ENCODE peak calls at places on chromosome 9, in four cellular contexts. One of them, this sample, is unnamed. For H3K27me3, the result is how much of the 10 kb centered on the place peaks cover.

GRCh38 chr9:73807956-73808355 is 656.3 kb downstream of the ANXA1 start:
- DNase-seq in cardiac muscle cell: no peak
- DNase-seq in NT2/D1: no peak
- DNase-seq in GM23248: no peak
- DNase-seq in this sample: no peak

GRCh38 chr9:35660966-35661413 is 2.9 kb downstream of the CCDC107 start:
- DNase-seq in cardiac muscle cell: peak
- DNase-seq in NT2/D1: no peak
- DNase-seq in GM23248: peak
- DNase-seq in this sample: peak

GRCh38 chr9:110246214-110246613 is 10.1 kb downstream of the TXN start:
- DNase-seq in cardiac muscle cell: no peak
- DNase-seq in NT2/D1: no peak
- DNase-seq in GM23248: no peak
- DNase-seq in this sample: no peak

GRCh38 chr9:113532809-113533190 is 69.3 kb downstream of the RGS3 start:
- DNase-seq in cardiac muscle cell: no peak
- DNase-seq in NT2/D1: no peak
- DNase-seq in GM23248: no peak
- DNase-seq in this sample: no peak

GRCh38 chr9:114049453-114050225 is 28.5 kb downstream of the AMBP start:
- DNase-seq in cardiac muscle cell: no peak
- DNase-seq in NT2/D1: no peak
- DNase-seq in GM23248: no peak
- DNase-seq in this sample: no peak

GRCh38 chr9:133115604-133116345 is 5.3 kb downstream of the RALGDS start:
- DNase-seq in cardiac muscle cell: no peak
- DNase-seq in NT2/D1: no peak
- DNase-seq in GM23248: peak
- DNase-seq in this sample: peak

GRCh38 chr9:87859137-87859536 is 23.5 kb upstream of the SPATA31E1 start:
- DNase-seq in cardiac muscle cell: no peak
- DNase-seq in NT2/D1: no peak
- DNase-seq in GM23248: no peak
- DNase-seq in this sample: no peak

GRCh38 chr9:127177682-127178265 is 55.3 kb upstream of the ANGPTL2 start:
- DNase-seq in cardiac muscle cell: no peak
- DNase-seq in NT2/D1: no peak
- DNase-seq in GM23248: no peak
- DNase-seq in this sample: no peak

GRCh38 chr9:16410601-16411285 is 459.7 kb downstream of the BNC2 start:
- DNase-seq in cardiac muscle cell: peak
- DNase-seq in NT2/D1: no peak
- DNase-seq in GM23248: peak
- DNase-seq in this sample: no peak

GRCh38 chr9:134635431-134636141 is 6.0 kb upstream of the COL5A1 start:
- DNase-seq in cardiac muscle cell: no peak
- DNase-seq in NT2/D1: no peak
- DNase-seq in GM23248: no peak
- DNase-seq in this sample: no peak

GRCh38 chr9:17088566-17088965 is 46.3 kb upstream of the CNTLN start:
- DNase-seq in cardiac muscle cell: no peak
- DNase-seq in NT2/D1: no peak
- DNase-seq in GM23248: no peak
- DNase-seq in this sample: no peak

GRCh38 chr9:35998333-35998732 is 38.4 kb upstream of the RECK start:
- DNase-seq in cardiac muscle cell: no peak
- DNase-seq in NT2/D1: no peak
- DNase-seq in GM23248: no peak
- DNase-seq in this sample: no peak

GRCh38 chr9:113625456-113625855 is 161.9 kb downstream of the RGS3 start:
- DNase-seq in cardiac muscle cell: no peak
- DNase-seq in NT2/D1: no peak
- DNase-seq in GM23248: no peak
- DNase-seq in this sample: peak

GRCh38 chr9:73180373-73180772 is 28.7 kb downstream of the ANXA1 start:
- DNase-seq in cardiac muscle cell: peak
- DNase-seq in NT2/D1: no peak
- DNase-seq in GM23248: peak
- DNase-seq in this sample: no peak

GRCh38 chr9:113895526-113895925 is 19.4 kb downstream of the ZNF618 start:
- DNase-seq in cardiac muscle cell: peak
- DNase-seq in NT2/D1: no peak
- DNase-seq in GM23248: no peak
- DNase-seq in this sample: no peak

GRCh38 chr9:105064248-105065118 is 136.5 kb upstream of the ABCA1 start:
- DNase-seq in cardiac muscle cell: peak
- DNase-seq in NT2/D1: no peak
- DNase-seq in GM23248: peak
- DNase-seq in this sample: peak

GRCh38 chr9:80605129-80605528 is 1033.4 kb downstream of the TLE4 start:
- DNase-seq in cardiac muscle cell: peak
- DNase-seq in NT2/D1: peak
- DNase-seq in GM23248: peak
- DNase-seq in this sample: peak

GRCh38 chr9:125681086-125681622 is 25.9 kb downstream of the MAPKAP1 start:
- DNase-seq in cardiac muscle cell: no peak
- DNase-seq in NT2/D1: no peak
- DNase-seq in GM23248: no peak
- DNase-seq in this sample: peak

GRCh38 chr9:125558453-125559084 is 148.4 kb downstream of the MAPKAP1 start:
- DNase-seq in cardiac muscle cell: peak
- DNase-seq in NT2/D1: peak
- DNase-seq in GM23248: peak
- DNase-seq in this sample: peak

GRCh38 chr9:94985649-94986048 is 259.1 kb downstream of the AOPEP start:
- DNase-seq in cardiac muscle cell: no peak
- DNase-seq in NT2/D1: no peak
- DNase-seq in GM23248: no peak
- DNase-seq in this sample: no peak

GRCh38 chr9:136900556-136900955 is 14.2 kb downstream of the TRAF2 start:
- DNase-seq in cardiac muscle cell: no peak
- DNase-seq in NT2/D1: no peak
- DNase-seq in GM23248: no peak
- DNase-seq in this sample: no peak
- H3K4me3 ChIP-seq in cardiac muscle cell: no peak
- H3K4me3 ChIP-seq in NT2/D1: no peak
- H3K4me3 ChIP-seq in GM23248: no peak
- H3K4me3 ChIP-seq in this sample: no peak

GRCh38 chr9:124504530-124505005 is 2.6 kb downstream of the NR5A1 start:
- DNase-seq in cardiac muscle cell: no peak
- DNase-seq in NT2/D1: no peak
- DNase-seq in GM23248: no peak
- DNase-seq in this sample: peak

GRCh38 chr9:124503713-124504529 is 3.3 kb downstream of the NR5A1 start:
- DNase-seq in cardiac muscle cell: no peak
- DNase-seq in NT2/D1: no peak
- DNase-seq in GM23248: peak
- DNase-seq in this sample: no peak

GRCh38 chr9:124506433-124506832 is 766 bp downstream of the NR5A1 start:
- DNase-seq in cardiac muscle cell: no peak
- DNase-seq in NT2/D1: no peak
- DNase-seq in GM23248: no peak
- DNase-seq in this sample: peak

GRCh38 chr9:124505901-124506346 is 1.3 kb downstream of the NR5A1 start:
- DNase-seq in cardiac muscle cell: no peak
- DNase-seq in NT2/D1: no peak
- DNase-seq in GM23248: no peak
- DNase-seq in this sample: no peak

GRCh38 chr9:124505006-124505900 is 1.9 kb downstream of the NR5A1 start:
- DNase-seq in cardiac muscle cell: no peak
- DNase-seq in NT2/D1: peak
- DNase-seq in GM23248: no peak
- DNase-seq in this sample: peak
- H3K27me3 ChIP-seq in cardiac muscle cell: half or more
- H3K27me3 ChIP-seq in NT2/D1: under half
- H3K27me3 ChIP-seq in GM23248: half or more
- H3K27me3 ChIP-seq in this sample: half or more

GRCh38 chr9:137114220-137114612 is 317 bp downstream of the DPP7 start:
- DNase-seq in cardiac muscle cell: peak
- DNase-seq in NT2/D1: no peak
- DNase-seq in GM23248: peak
- DNase-seq in this sample: no peak

GRCh38 chr9:137113385-137114159 is 961 bp downstream of the DPP7 start:
- DNase-seq in cardiac muscle cell: peak
- DNase-seq in NT2/D1: no peak
- DNase-seq in GM23248: peak
- DNase-seq in this sample: peak

GRCh38 chr9:137111788-137112563 is 2.6 kb downstream of the DPP7 start:
- DNase-seq in cardiac muscle cell: no peak
- DNase-seq in NT2/D1: no peak
- DNase-seq in GM23248: no peak
- DNase-seq in this sample: peak

GRCh38 chr9:137110911-137111787 is 3.4 kb downstream of the DPP7 start:
- DNase-seq in cardiac muscle cell: no peak
- DNase-seq in NT2/D1: no peak
- DNase-seq in GM23248: no peak
- DNase-seq in this sample: peak

GRCh38 chr9:137112564-137113384 is 1.8 kb downstream of the DPP7 start:
- DNase-seq in cardiac muscle cell: no peak
- DNase-seq in NT2/D1: no peak
- DNase-seq in GM23248: no peak
- DNase-seq in this sample: no peak
- H3K4me3 ChIP-seq in cardiac muscle cell: no peak
- H3K4me3 ChIP-seq in NT2/D1: no peak
- H3K4me3 ChIP-seq in GM23248: no peak
- H3K4me3 ChIP-seq in this sample: no peak

GRCh38 chr9:136190656-136191548 is 14.0 kb downstream of the LHX3 start:
- DNase-seq in cardiac muscle cell: no peak
- DNase-seq in NT2/D1: no peak
- DNase-seq in GM23248: no peak
- DNase-seq in this sample: no peak
- H3K27me3 ChIP-seq in cardiac muscle cell: half or more
- H3K27me3 ChIP-seq in NT2/D1: half or more
- H3K27me3 ChIP-seq in GM23248: half or more
- H3K27me3 ChIP-seq in this sample: half or more

GRCh38 chr9:93098236-93098946 is 2.4 kb downstream of the CARD19 start:
- DNase-seq in cardiac muscle cell: peak
- DNase-seq in NT2/D1: no peak
- DNase-seq in GM23248: peak
- DNase-seq in this sample: no peak

GRCh38 chr9:93096811-93097382 is 880 bp downstream of the CARD19 start:
- DNase-seq in cardiac muscle cell: no peak
- DNase-seq in NT2/D1: no peak
- DNase-seq in GM23248: peak
- DNase-seq in this sample: no peak

GRCh38 chr9:93097496-93098205 is 1.6 kb downstream of the CARD19 start:
- DNase-seq in cardiac muscle cell: no peak
- DNase-seq in NT2/D1: no peak
- DNase-seq in GM23248: peak
- DNase-seq in this sample: no peak

GRCh38 chr9:93100265-93100636 is 4.2 kb downstream of the CARD19 start:
- DNase-seq in cardiac muscle cell: no peak
- DNase-seq in NT2/D1: no peak
- DNase-seq in GM23248: no peak
- DNase-seq in this sample: no peak

DNA sequence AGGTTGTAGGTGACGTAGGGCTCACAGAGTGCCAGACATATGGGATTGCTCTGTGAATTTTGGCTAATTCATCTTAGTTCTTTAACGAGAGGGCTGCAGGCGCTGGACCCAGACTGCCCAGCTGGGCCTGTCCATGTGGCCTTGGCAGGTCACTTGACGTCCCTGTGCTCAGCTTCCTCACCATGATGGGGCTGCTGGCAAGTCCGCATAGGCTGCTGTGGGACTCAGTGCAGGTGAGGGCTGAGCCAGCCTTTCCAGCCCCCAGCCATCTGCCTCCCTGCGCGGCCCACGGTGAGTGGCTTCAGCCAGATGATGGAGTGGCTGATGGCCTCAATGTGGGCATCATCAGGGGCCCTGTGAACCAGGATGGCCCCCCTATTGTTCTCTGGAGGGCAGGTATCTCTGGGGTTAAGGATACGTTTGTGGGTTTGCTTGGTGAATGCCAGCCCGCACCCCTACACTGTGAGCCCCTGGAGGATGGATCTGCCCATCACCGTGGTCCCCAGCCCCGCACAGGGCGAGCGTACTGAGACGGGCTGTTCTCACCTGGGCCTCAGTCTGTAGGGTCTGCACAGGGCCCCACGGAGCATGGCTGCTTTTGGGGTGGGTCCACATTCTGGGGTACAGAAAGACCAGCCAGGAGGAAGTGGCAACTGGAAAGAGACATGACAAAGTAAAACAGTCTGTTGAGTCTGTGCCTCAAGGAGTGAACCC is 3.7 kb downstream of the CARD19 start:
- DNase-seq in cardiac muscle cell: no peak
- DNase-seq in NT2/D1: no peak
- DNase-seq in GM23248: no peak
- DNase-seq in this sample: no peak
- H3K4me3 ChIP-seq in cardiac muscle cell: no peak
- H3K4me3 ChIP-seq in NT2/D1: no peak
- H3K4me3 ChIP-seq in GM23248: no peak
- H3K4me3 ChIP-seq in this sample: no peak

DNA sequence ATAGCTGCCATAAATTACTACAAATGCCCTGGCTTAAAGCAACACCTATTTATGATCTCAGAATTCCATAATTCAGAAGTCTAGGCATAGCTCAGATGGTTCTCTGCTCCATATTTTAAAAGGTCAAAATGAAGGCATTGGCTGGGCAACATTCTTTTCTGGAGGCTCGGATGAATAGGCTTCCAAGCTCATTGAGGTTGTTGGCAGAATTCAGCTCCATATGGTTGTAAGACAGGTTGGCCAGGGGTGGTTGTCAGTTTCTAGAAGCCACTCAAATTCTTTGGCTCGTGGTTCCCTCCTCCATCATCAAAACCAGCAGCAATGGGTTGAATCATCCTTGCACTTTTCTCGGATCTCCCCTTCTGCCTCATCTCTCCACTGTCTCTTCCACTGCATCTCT is 49.4 kb downstream of the TGFBR1 start:
- DNase-seq in cardiac muscle cell: no peak
- DNase-seq in NT2/D1: no peak
- DNase-seq in GM23248: no peak
- DNase-seq in this sample: no peak
- H3K27me3 ChIP-seq in cardiac muscle cell: under half
- H3K27me3 ChIP-seq in NT2/D1: under half
- H3K27me3 ChIP-seq in GM23248: under half
- H3K27me3 ChIP-seq in this sample: under half